ENCODE peak calls at places on chromosome 19, in four cellular contexts. G is PC-3, S is neuronal stem cell, D is H9. H is an unnamed sample.

GRCh38 chr19:45446295-45446694 is 21.5 kb upstream of the FOSB start:
- DNase-seq in G (peak), S (no peak), D (no peak), H (peak)

GRCh38 chr19:36182612-36183454 is 30.6 kb upstream of the COX7A1 start:
- DNase-seq in G (peak), S (no peak), D (peak), H (no peak)

GRCh38 chr19:50556236-50557008 is 11.8 kb downstream of the LRRC4B start:
- DNase-seq in G (peak), S (peak), D (peak), H (peak)

GRCh38 chr19:54325194-54325621 is 12.2 kb upstream of the LILRA5 start:
- DNase-seq in G (peak), S (peak), D (no peak), H (no peak)

GRCh38 chr19:5048727-5049553 is 80.0 kb downstream of the KDM4B start:
- DNase-seq in G (peak), S (no peak), D (no peak), H (peak)

GRCh38 chr19:31261651-31262331 is 87.4 kb downstream of the TSHZ3 start:
- DNase-seq in G (no peak), S (no peak), D (no peak), H (peak)

GRCh38 chr19:40370997-40371801 is 18.8 kb downstream of the HIPK4 start:
- DNase-seq in G (no peak), S (no peak), D (no peak), H (no peak)

GRCh38 chr19:47697863-47698609 is 15.2 kb upstream of the EHD2 start:
- DNase-seq in G (peak), S (peak), D (peak), H (peak)

GRCh38 chr19:35476149-35476548 is 14.1 kb downstream of the KRTDAP start:
- DNase-seq in G (no peak), S (no peak), D (peak), H (no peak)

GRCh38 chr19:44539236-44539819 is 9.9 kb upstream of the CEACAM20 start:
- DNase-seq in G (peak), S (no peak), D (no peak), H (no peak)

GRCh38 chr19:30163663-30164062 is 208.5 kb upstream of the ZNF536 start:
- DNase-seq in G (no peak), S (no peak), D (no peak), H (no peak)

GRCh38 chr19:1811472-1811894 is 593 bp downstream of the ATP8B3 start:
- DNase-seq in G (peak), S (no peak), D (no peak), H (peak)
- H3K9ac ChIP-seq in G (peak), S (no peak), D (no peak), H (peak)

DNA sequence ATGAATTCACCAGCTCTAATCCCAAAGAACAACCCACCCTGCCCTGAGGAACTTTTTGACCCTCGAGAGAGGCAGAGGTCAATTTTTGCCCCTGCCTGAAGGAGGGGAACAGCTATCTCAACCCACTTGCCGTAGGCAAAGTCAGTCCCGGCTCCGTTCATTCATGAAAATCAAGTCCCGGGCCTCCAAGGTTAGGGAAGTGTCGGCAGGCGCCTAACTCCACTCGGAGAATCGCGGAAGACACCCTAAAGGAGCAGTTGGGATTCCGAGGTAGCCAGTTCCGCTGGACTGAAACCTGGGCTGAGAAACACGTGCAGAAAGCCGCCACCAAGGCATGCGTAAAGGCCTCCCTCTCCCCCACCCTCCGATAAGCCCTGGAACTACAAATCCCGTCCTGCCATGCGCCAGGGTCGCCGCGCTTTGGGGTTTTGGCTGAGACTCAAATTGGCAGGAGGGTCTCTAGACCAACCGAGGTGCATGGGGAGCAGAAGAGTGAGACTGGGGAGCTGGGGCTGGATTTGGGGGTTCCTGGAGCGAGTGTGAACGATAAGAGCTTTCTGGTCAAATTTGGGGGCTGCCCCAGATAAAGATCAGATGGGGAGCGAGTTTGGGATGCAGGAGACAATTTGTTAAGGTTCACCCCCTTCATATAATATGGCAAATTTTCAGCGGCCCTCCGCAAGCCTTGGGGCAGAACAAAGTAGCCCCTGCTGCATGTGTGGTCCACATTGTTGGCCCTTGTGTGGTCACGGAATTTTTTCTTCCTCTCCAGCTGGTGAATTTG is at the start of gene TNPO2:
- DNase-seq in G (peak), S (peak), D (peak), H (peak)
- H3K9ac ChIP-seq in G (peak), S (peak), D (peak), H (peak)

DNA sequence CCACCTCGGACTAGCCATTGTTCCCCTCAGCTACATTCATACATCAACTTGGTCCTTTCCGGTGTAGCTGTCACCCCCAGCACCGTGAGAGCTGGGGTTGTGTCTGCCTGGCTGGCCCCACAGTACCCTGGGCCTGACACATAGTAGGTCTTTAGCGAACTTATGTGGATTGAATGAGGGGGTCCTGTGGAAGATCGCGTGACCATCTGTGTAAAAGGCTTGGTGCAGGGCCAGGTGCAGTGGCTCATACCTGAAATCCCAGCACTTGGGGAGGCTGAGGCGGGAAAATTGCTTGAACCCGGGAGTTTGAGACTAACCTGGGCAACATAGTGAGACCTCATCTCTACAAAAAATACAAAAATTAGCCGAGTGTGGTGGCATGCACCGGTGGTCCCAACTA is 2.0 kb downstream of the SMARCA4 start:
- DNase-seq in G (no peak), S (no peak), D (no peak), H (no peak)
- H3K9ac ChIP-seq in G (no peak), S (no peak), D (no peak), H (peak)

DNA sequence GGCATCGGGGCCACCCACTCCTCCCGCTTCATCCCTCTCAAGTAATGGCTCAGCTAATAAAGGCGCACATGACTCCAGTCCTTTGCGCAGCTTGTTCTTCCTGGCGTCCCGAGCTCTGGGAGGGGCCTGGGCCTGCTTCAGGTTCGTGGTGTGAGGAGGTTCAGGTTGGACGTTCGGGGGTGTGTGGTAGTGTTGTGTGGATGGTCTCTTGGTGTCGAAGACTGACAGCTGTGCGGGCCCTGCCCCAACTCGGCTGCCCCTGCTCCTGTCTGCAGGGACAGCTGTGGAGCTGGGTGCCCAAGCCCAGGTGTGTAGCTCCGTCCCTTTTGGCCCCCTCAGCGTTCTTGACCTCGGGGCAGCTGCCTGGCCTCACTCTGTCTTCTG is 2.2 kb downstream of the RPS15 start:
- DNase-seq in G (no peak), S (no peak), D (no peak), H (no peak)
- H3K9ac ChIP-seq in G (no peak), S (peak), D (no peak), H (peak)

GRCh38 chr19:1136201-1136600 is 32.4 kb downstream of the GPX4 start:
- DNase-seq in G (no peak), S (no peak), D (no peak), H (no peak)
- H3K9ac ChIP-seq in G (no peak), S (no peak), D (no peak), H (no peak)

GRCh38 chr19:43532962-43533545 is at the start of gene ZNF575:
- DNase-seq in G (peak), S (peak), D (peak), H (peak)
- H3K9ac ChIP-seq in G (peak), S (peak), D (no peak), H (peak)

GRCh38 chr19:16928351-16928750 is 39.6 kb downstream of the F2RL3 start:
- DNase-seq in G (no peak), S (no peak), D (no peak), H (no peak)
- H3K9ac ChIP-seq in G (no peak), S (no peak), D (no peak), H (no peak)

H was measured in mesenchymal stem cell.